ENCODE peak calls at places on chromosomes 3 and 15, in five cellular contexts. One of them, this sample, is unnamed.

GRCh38 chr3:141945726-141946125 is 69.3 kb downstream of the ATP1B3 start:
- DNase-seq in NCI-H226: no peak
- DNase-seq in HFFc6: no peak
- DNase-seq in COR-L47: no peak
- DNase-seq in occipital lobe: no peak
- DNase-seq in this sample: no peak

GRCh38 chr3:126354776-126355175 is 2.4 kb downstream of the KLF15 start:
- DNase-seq in NCI-H226: no peak
- DNase-seq in HFFc6: no peak
- DNase-seq in COR-L47: no peak
- DNase-seq in occipital lobe: no peak
- DNase-seq in this sample: no peak

GRCh38 chr15:39427705-39428104 is 153.2 kb upstream of the THBS1 start:
- DNase-seq in NCI-H226: no peak
- DNase-seq in HFFc6: no peak
- DNase-seq in COR-L47: no peak
- DNase-seq in occipital lobe: no peak
- DNase-seq in this sample: no peak

GRCh38 chr3:10782011-10782410 is 34.0 kb upstream of the SLC6A11 start:
- DNase-seq in NCI-H226: no peak
- DNase-seq in HFFc6: no peak
- DNase-seq in COR-L47: no peak
- DNase-seq in occipital lobe: no peak
- DNase-seq in this sample: no peak

GRCh38 chr3:114213669-114214541 is 23.5 kb downstream of the ZNF80 start:
- DNase-seq in NCI-H226: no peak
- DNase-seq in HFFc6: peak; percentile 97
- DNase-seq in COR-L47: no peak
- DNase-seq in occipital lobe: no peak
- DNase-seq in this sample: peak; percentile 80

GRCh38 chr3:100097919-100098896 is 16.1 kb downstream of the FILIP1L start:
- DNase-seq in NCI-H226: no peak
- DNase-seq in HFFc6: no peak
- DNase-seq in COR-L47: no peak
- DNase-seq in occipital lobe: no peak
- DNase-seq in this sample: no peak

GRCh38 chr3:57538465-57538864 is 5.7 kb downstream of the DNAH12 start:
- DNase-seq in NCI-H226: no peak
- DNase-seq in HFFc6: no peak
- DNase-seq in COR-L47: no peak
- DNase-seq in occipital lobe: no peak
- DNase-seq in this sample: no peak

GRCh38 chr3:100354850-100355249 is 20.3 kb downstream of the NIT2 start:
- DNase-seq in NCI-H226: no peak
- DNase-seq in HFFc6: no peak
- DNase-seq in COR-L47: no peak
- DNase-seq in occipital lobe: no peak
- DNase-seq in this sample: no peak

GRCh38 chr15:76964157-76964556 is 30.8 kb upstream of the PSTPIP1 start:
- DNase-seq in NCI-H226: no peak
- DNase-seq in HFFc6: no peak
- DNase-seq in COR-L47: no peak
- DNase-seq in occipital lobe: no peak
- DNase-seq in this sample: no peak

GRCh38 chr15:35437157-35437556 is 108.8 kb downstream of the DPH6 start:
- DNase-seq in NCI-H226: no peak
- DNase-seq in HFFc6: peak; percentile 35
- DNase-seq in COR-L47: no peak
- DNase-seq in occipital lobe: no peak
- DNase-seq in this sample: no peak

GRCh38 chr3:85254738-85255137 is 295.9 kb downstream of the CADM2 start:
- DNase-seq in NCI-H226: peak; percentile 45
- DNase-seq in HFFc6: no peak
- DNase-seq in COR-L47: no peak
- DNase-seq in occipital lobe: no peak
- DNase-seq in this sample: no peak

GRCh38 chr3:77038468-77038927 is 1.4 kb upstream of the ROBO2 start:
- DNase-seq in NCI-H226: peak; percentile 49
- DNase-seq in HFFc6: peak; percentile 75
- DNase-seq in COR-L47: peak; percentile 67
- DNase-seq in occipital lobe: peak; percentile 67
- DNase-seq in this sample: no peak

GRCh38 chr15:69232144-69232543 is 66.6 kb upstream of the PAQR5 start:
- DNase-seq in NCI-H226: peak; percentile 20
- DNase-seq in HFFc6: peak; percentile 5
- DNase-seq in COR-L47: no peak
- DNase-seq in occipital lobe: no peak
- DNase-seq in this sample: no peak

This sample was measured in GM06990.